ENCODE peak calls at places on chromosome X, in four cellular contexts. D is A549, V is RWPE1, X is mesothelial cell of epicardium. I is an unnamed sample.

GRCh38 chrX:20063716-20064351 is 52.9 kb downstream of the MAP7D2 start:
- DNase-seq in D (no peak), V (no peak), X (no peak), I (no peak)

GRCh38 chrX:100615015-100615414 is 21.6 kb downstream of the TSPAN6 start:
- DNase-seq in D (peak), V (peak), X (no peak), I (no peak)

GRCh38 chrX:24982306-24982965 is 33.3 kb downstream of the ARX start:
- DNase-seq in D (no peak), V (no peak), X (no peak), I (no peak)

GRCh38 chrX:13598877-13599276 is 29.5 kb downstream of the EGFL6 start:
- DNase-seq in D (peak), V (no peak), X (no peak), I (no peak)

GRCh38 chrX:96776966-96777365 is 92.3 kb downstream of the DIAPH2 start:
- DNase-seq in D (no peak), V (no peak), X (no peak), I (no peak)

GRCh38 chrX:44432641-44433040 is 89.2 kb upstream of the EFHC2 start:
- DNase-seq in D (no peak), V (no peak), X (no peak), I (no peak)

GRCh38 chrX:130118396-130118795 is 8.1 kb upstream of the ELF4 start:
- DNase-seq in D (no peak), V (no peak), X (no peak), I (no peak)

GRCh38 chrX:54825716-54826428 is 18.3 kb downstream of the MAGED2 start:
- DNase-seq in D (no peak), V (no peak), X (no peak), I (no peak)

GRCh38 chrX:35101901-35102300 is 159.3 kb downstream of the FAM47B start:
- DNase-seq in D (no peak), V (no peak), X (no peak), I (no peak)

GRCh38 chrX:130770615-130771014 is 132.4 kb downstream of the ENOX2 start:
- DNase-seq in D (no peak), V (peak), X (no peak), I (no peak)

GRCh38 chrX:129984196-129984962 is 1.9 kb downstream of the BCORL1 start:
- DNase-seq in D (peak), V (no peak), X (peak), I (peak)

GRCh38 chrX:38500886-38501285 is 60.5 kb upstream of the TSPAN7 start:
- DNase-seq in D (no peak), V (no peak), X (no peak), I (no peak)

GRCh38 chrX:16989750-16990149 is 43.3 kb downstream of the REPS2 start:
- DNase-seq in D (no peak), V (no peak), X (no peak), I (no peak)

GRCh38 chrX:15930585-15930984 is 76.0 kb upstream of the AP1S2 start:
- DNase-seq in D (peak), V (peak), X (no peak), I (no peak)

GRCh38 chrX:97267916-97268680 is 384.4 kb downstream of the RPA4 start:
- DNase-seq in D (no peak), V (no peak), X (no peak), I (no peak)

GRCh38 chrX:49116076-49116475 is 7.5 kb downstream of the GPKOW start:
- DNase-seq in D (no peak), V (no peak), X (no peak), I (no peak)

GRCh38 chrX:36957425-36958328 is 50.5 kb upstream of the FAM47C start:
- DNase-seq in D (peak), V (peak), X (peak), I (no peak)

GRCh38 chrX:150575415-150575814 is 7.0 kb downstream of the MTM1 start:
- DNase-seq in D (no peak), V (peak), X (no peak), I (no peak)

GRCh38 chrX:11351375-11352295 is 58.4 kb downstream of the AMELX start:
- DNase-seq in D (no peak), V (no peak), X (no peak), I (no peak)

GRCh38 chrX:10486373-10486772 is 134.0 kb downstream of the MID1 start:
- DNase-seq in D (no peak), V (peak), X (no peak), I (no peak)

GRCh38 chrX:149392896-149393295 is 112.2 kb downstream of the IDS start:
- DNase-seq in D (no peak), V (no peak), X (no peak), I (no peak)

GRCh38 chrX:68415289-68415688 is 18.0 kb downstream of the OPHN1 start:
- DNase-seq in D (no peak), V (no peak), X (no peak), I (no peak)

GRCh38 chrX:45799576-45799975 is 598.9 kb upstream of the DIPK2B start:
- DNase-seq in D (no peak), V (no peak), X (no peak), I (no peak)

GRCh38 chrX:18598413-18598812 is 73.5 kb downstream of the RS1 start:
- DNase-seq in D (no peak), V (no peak), X (no peak), I (no peak)

DNA sequence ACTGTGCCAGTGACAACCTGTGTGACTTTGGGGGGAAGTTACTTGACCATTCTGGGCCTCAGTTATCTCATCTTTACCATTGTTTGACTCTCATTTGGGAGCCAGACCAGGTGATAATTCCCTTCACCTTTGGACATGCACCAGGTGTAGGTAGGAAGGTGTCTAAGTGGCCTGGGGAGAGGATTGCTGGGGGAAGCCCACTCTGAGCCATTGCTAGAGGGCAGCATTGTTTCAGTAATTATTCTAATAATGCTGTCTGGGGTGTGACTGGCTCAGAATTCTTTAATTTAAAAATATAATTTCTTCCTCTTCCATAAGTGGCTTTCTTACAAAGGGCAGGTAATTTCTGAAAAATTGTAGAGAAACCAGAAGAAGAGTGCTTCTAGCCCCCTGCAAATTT is 104.3 kb downstream of the RTL9 start:
- DNase-seq in D (no peak), V (peak), X (no peak), I (no peak)
- TF ChIP-seq CTCF in D (peak), V (no peak), X (no peak), I (no peak)

GRCh38 chrX:94662665-94663064 is 988.7 kb downstream of the FAM133A start:
- DNase-seq in D (no peak), V (no peak), X (no peak), I (no peak)
- TF ChIP-seq CTCF in D (no peak), V (no peak), X (no peak), I (no peak)

GRCh38 chrX:153971632-153972367 is at the start of gene HCFC1:
- DNase-seq in D (peak), V (peak), X (peak), I (peak)

GRCh38 chrX:153972368-153973126 is at the start of gene TMEM187:
- DNase-seq in D (peak), V (peak), X (peak), I (peak)

GRCh38 chrX:153969904-153970397 is 1.7 kb downstream of the HCFC1 start:
- DNase-seq in D (no peak), V (no peak), X (peak), I (no peak)

GRCh38 chrX:153970398-153971123 is 1.1 kb downstream of the HCFC1 start:
- DNase-seq in D (no peak), V (no peak), X (peak), I (no peak)

DNA sequence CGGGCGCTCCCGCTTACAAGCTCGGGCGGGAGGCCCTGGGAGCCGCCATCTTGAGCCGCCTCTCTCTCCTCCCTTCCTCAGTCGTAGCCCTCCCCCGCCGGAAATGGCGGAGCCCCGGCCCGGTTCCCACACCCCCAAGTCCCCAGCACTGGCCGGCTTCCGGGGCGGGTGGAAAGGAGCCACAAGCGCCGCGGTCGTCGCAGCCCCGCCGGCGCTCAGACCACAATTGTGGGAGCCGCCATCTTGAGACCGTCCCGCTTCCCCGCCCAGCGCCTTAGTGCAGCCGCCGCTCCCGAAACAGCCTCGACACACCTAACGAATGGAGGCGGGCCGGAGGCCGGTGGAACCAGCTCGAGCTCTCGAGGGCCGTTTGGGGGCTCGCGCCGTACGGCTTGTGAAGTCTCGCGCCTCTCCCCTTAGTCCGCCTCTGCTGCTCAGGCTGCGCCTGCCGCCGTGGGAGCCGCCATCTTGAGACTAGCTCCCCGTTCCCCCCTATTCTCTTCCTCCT is 440 bp downstream of the HCFC1 start:
- DNase-seq in D (peak), V (peak), X (peak), I (peak)
- TF ChIP-seq CTCF in D (no peak), V (no peak), X (no peak), I (no peak)

DNA sequence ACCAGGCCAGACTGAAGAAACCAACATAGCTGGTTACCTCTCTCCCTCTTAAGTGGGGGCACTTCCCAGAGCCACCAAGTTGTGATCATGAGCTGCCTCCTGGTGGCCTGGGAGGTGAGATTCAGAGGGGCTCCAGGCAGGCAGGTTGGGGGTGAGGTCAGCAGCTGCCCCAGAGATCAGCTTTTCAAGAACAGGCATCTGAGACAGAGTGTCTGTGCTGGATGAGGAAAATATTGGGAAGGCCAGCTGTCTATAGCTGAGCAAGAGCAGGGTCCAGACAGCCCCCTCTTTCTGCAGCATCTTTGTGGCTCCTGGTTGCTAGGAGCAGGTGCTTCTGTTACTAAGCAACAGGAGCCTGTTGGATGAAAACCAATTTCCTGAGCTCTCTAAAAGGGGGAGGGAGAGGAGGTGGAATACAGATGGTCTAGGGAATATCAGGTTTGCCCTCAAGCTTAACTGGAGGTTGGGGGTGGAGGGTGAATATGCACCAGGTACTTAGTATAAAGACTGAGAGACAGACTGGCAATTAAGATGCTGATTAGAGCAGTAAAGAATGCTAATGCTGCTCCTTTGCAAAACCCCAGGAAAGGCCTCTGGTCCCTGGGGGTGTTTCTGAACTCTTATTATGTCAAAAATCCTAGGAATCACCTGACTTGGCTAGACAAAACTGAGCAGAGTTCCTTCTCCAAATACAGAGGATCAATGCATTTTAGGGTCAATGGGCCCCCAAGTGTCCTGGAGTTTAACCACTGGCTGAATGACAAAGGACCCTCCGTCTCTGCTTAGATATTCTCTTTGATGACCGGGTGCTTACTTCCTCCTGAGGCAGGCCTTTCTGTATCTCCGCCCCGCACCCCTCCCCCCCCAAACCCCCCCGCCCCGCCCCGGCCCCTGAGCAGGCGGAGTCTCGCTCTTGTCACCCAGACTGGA is 21.4 kb downstream of the ZCCHC13 start:
- DNase-seq in D (no peak), V (no peak), X (no peak), I (no peak)
- TF ChIP-seq CTCF in D (no peak), V (no peak), X (no peak), I (no peak)

DNA sequence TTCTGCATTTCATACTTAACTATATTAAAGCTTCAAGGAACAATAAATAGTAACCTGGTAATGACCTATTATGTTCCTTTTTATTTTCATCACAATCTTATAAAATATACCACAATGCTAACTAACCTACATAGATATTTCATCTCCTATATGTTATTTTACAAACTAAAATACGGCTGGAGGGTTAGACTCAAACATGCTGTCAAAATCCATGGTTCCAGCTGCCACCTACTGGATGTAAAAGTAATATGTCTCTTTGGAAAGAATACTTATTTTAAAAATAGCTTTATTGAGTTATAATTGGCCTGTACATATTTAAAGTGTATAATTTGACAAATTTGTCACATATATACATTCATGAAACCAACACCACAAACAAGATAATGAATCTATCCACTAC is 15.0 kb downstream of the RGN start:
- DNase-seq in D (peak), V (peak), X (no peak), I (no peak)
- TF ChIP-seq CTCF in D (peak), V (peak), X (peak), I (no peak)

GRCh38 chrX:40156472-40157227 is 58.9 kb upstream of the BCOR start:
- DNase-seq in D (no peak), V (no peak), X (no peak), I (no peak)

GRCh38 chrX:40154853-40155616 is 57.3 kb upstream of the BCOR start:
- DNase-seq in D (peak), V (no peak), X (no peak), I (no peak)

GRCh38 chrX:40157228-40158035 is 59.7 kb upstream of the BCOR start:
- DNase-seq in D (no peak), V (no peak), X (no peak), I (no peak)

GRCh38 chrX:40154229-40154852 is 56.6 kb upstream of the BCOR start:
- DNase-seq in D (peak), V (no peak), X (no peak), I (no peak)

DNA sequence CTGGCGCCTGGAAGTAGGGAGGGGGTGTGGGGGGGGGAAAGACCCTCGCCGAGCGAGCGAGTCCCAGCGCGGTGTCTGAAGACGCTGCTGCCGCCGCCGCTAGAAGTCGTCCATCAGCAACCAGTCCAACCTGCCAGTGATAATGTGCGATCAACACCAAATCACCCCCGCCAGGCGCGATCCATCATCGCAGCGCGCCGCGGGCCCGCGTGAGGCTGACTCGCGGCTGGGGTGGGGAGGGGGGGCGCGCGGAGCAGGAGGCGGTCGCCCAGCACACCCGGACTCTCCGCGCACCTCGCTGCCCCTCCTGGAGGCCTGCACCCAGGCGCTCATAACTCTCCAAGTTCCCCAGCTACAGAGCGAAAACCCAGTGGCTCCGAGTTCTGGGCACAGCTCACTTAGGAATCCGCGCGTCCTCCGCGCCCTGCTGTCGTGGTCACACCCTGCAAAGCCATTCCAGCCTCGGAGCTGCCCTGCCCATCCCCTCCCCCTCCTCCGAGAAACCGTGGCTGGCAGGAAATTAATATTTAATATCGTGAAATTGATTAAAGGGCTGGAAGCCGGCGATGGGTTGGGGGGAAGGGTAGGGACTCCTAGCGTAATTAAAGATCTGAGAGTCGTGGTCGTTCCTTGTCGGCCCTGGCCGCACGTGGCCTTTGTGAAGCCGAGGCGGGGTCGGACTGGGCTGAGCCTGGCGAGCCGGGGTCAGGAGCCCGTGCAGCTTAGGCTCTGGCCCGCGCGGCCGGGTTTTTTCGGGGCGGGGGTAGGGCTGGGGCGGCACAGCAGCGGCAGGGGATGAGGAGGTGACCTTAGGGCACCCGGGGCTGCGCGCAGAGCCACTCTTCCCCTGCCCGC is 58.1 kb upstream of the BCOR start:
- DNase-seq in D (peak), V (no peak), X (no peak), I (no peak)
- TF ChIP-seq CTCF in D (no peak), V (no peak), X (no peak), I (no peak)

DNA sequence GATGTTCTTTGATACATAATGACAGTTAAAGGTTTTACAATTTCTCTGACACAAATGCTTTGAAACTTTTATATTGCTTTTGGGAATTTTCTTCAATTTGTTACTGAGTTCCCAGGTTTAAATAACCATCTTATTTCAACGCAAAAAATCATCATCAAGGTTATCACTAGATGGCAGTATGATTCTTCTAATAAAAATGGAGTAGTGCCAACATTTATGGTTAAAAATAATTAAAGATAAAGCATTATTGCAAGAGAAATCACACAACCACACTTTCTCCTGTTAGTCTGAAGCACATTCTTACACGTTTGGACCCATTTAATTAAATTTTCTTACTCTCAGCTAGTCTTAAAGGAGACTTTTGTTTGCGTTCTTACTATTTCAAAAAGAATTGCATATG is 611.3 kb upstream of the CPXCR1 start:
- DNase-seq in D (no peak), V (peak), X (no peak), I (no peak)
- TF ChIP-seq CTCF in D (peak), V (peak), X (peak), I (no peak)

GRCh38 chrX:31653395-31653794 is 581.6 kb upstream of the FTHL17 start:
- DNase-seq in D (no peak), V (no peak), X (no peak), I (no peak)
- TF ChIP-seq CTCF in D (no peak), V (no peak), X (no peak), I (no peak)

GRCh38 chrX:7147978-7148824 is at the start of gene PUDP:
- DNase-seq in D (peak), V (peak), X (peak), I (peak)
- TF ChIP-seq CTCF in D (no peak), V (no peak), X (peak), I (no peak)